ENCODE peak calls at places on chromosomes 1 and 21, in four cellular contexts. Y is right cardiac atrium, Z is immature natural killer cell, C is kidney tubule cell. X is an unnamed sample.

GRCh38 chr1:229030642-229031390 is 240.1 kb upstream of the RAB4A start:
- DNase-seq in Y (no peak), Z (no peak), C (no peak), X (no peak)

GRCh38 chr1:245888809-245889208 is 618.3 kb downstream of the SMYD3 start:
- DNase-seq in Y (no peak), Z (peak), C (peak), X (no peak)

GRCh38 chr1:244304156-244304555 is 147.6 kb downstream of the ADSS2 start:
- DNase-seq in Y (no peak), Z (no peak), C (peak), X (no peak)

GRCh38 chr1:54798206-54798605 is 2.9 kb downstream of the TTC22 start:
- DNase-seq in Y (no peak), Z (no peak), C (no peak), X (no peak)

GRCh38 chr1:7378346-7379130 is 392.6 kb upstream of the VAMP3 start:
- DNase-seq in Y (peak), Z (no peak), C (no peak), X (no peak)

GRCh38 chr1:243568793-243569192 is 281.2 kb downstream of the AKT3 start:
- DNase-seq in Y (no peak), Z (no peak), C (no peak), X (no peak)

GRCh38 chr21:38244885-38245869 is 11.6 kb upstream of the KCNJ15 start:
- DNase-seq in Y (no peak), Z (peak), C (peak), X (peak)

GRCh38 chr1:66490817-66491216 is 43.1 kb upstream of the SGIP1 start:
- DNase-seq in Y (no peak), Z (no peak), C (no peak), X (no peak)

GRCh38 chr1:21902378-21903012 is 34.6 kb downstream of the HSPG2 start:
- DNase-seq in Y (peak), Z (no peak), C (no peak), X (no peak)

GRCh38 chr1:25641931-25642611 is 25.5 kb downstream of the MAN1C1 start:
- DNase-seq in Y (peak), Z (peak), C (no peak), X (no peak)

GRCh38 chr1:85612704-85613361 is 32.3 kb downstream of the CCN1 start:
- DNase-seq in Y (no peak), Z (no peak), C (peak), X (peak)

GRCh38 chr1:234845097-234845660 is 235.2 kb upstream of the IRF2BP2 start:
- DNase-seq in Y (no peak), Z (peak), C (no peak), X (no peak)

GRCh38 chr1:185343306-185343705 is 26.3 kb upstream of the IVNS1ABP start:
- DNase-seq in Y (no peak), Z (no peak), C (no peak), X (no peak)

GRCh38 chr1:3169621-3170356 is 100.8 kb downstream of the PRDM16 start:
- DNase-seq in Y (peak), Z (no peak), C (no peak), X (no peak)

X was measured in kidney glomerular epithelial cell.